ENCODE peak calls at places on chromosomes 6 and 20, in seven cellular contexts. I is HCT116, U is aorta, S is heart right ventricle, P is prostate gland, B is PC-3, M is lower lobe of right lung. A is an unnamed sample.

GRCh38 chr20:4697874-4698221 is 23.9 kb upstream of the PRND start:
- DNase-seq in M (no peak), S (no peak), I (no peak), P (no peak), B (no peak), U (no peak), A (no peak)

GRCh38 chr20:25356294-25356933 is 34.2 kb downstream of the ABHD12 start:
- DNase-seq in P (no peak), M (no peak), I (no peak), S (no peak), B (no peak), U (no peak), A (no peak)

GRCh38 chr6:35497571-35498406 is 910 bp upstream of the TEAD3 start:
- DNase-seq in U (peak; percentile 78), B (no peak), I (no peak), P (no peak), S (peak; percentile 82), M (peak; percentile 77), A (peak; percentile 73)

GRCh38 chr6:70312165-70312564 is 9.3 kb upstream of the COL9A1 start:
- DNase-seq in M (no peak), P (no peak), S (no peak), B (peak; percentile 89), U (no peak), I (peak; percentile 70), A (no peak)

GRCh38 chr6:31765910-31766794 is 3.7 kb downstream of the SAPCD1 start:
- DNase-seq in M (no peak), P (no peak), S (no peak), I (no peak), B (no peak), U (no peak), A (peak; percentile 70)

GRCh38 chr20:20843982-20844381 is 131.5 kb upstream of the RALGAPA2 start:
- DNase-seq in I (no peak), S (no peak), B (peak; percentile 42), U (no peak), M (no peak), P (no peak), A (no peak)

GRCh38 chr20:3823881-3824280 is 3.5 kb downstream of the AP5S1 start:
- DNase-seq in B (no peak), U (no peak), M (no peak), P (no peak), I (no peak), S (no peak), A (peak; percentile 72)

GRCh38 chr20:53215166-53215565 is 243.0 kb downstream of the TSHZ2 start:
- DNase-seq in S (no peak), B (no peak), I (no peak), M (no peak), U (no peak), P (no peak), A (no peak)

GRCh38 chr6:134097114-134097707 is 44.8 kb upstream of the SLC2A12 start:
- DNase-seq in U (no peak), S (peak; percentile 64), M (no peak), I (peak; percentile 67), B (peak; percentile 78), P (peak; percentile 51), A (peak; percentile 28)

GRCh38 chr6:28488916-28489365 is 26.7 kb downstream of the GPX6 start:
- DNase-seq in M (no peak), U (no peak), B (peak; percentile 69), S (no peak), I (peak; percentile 72), P (no peak), A (no peak)

GRCh38 chr6:38973178-38974057 is 75.2 kb upstream of the GLP1R start:
- DNase-seq in P (peak; percentile 51), M (no peak), I (peak; percentile 72), B (peak; percentile 87), U (no peak), S (peak; percentile 14), A (peak; percentile 24)

GRCh38 chr6:125807293-125807692 is 16.5 kb downstream of the NCOA7 start:
- DNase-seq in B (no peak), I (no peak), P (no peak), U (no peak), S (no peak), M (no peak), A (no peak)

GRCh38 chr6:79028641-79029314 is 49.3 kb downstream of the PHIP start:
- DNase-seq in S (no peak), I (no peak), U (no peak), P (no peak), M (no peak), B (no peak), A (no peak)
- H3K36me3 ChIP-seq in S (peaks cover 41% of the 10 kb centered on the region), I (no peaks in the 10 kb centered on the region), U (peaks cover 1% of the 10 kb centered on the region), P (no peaks in the 10 kb centered on the region), M (peaks cover 27% of the 10 kb centered on the region), B (peaks cover 14% of the 10 kb centered on the region), A (peaks cover 8% of the 10 kb centered on the region)

GRCh38 chr6:108589244-108589730 is 28.6 kb downstream of the FOXO3 start:
- DNase-seq in P (peak; percentile 95), U (peak; percentile 71), I (peak; percentile 18), M (peak; percentile 88), B (peak; percentile 47), S (peak; percentile 62), A (peak; percentile 54)
- H3K4me1 ChIP-seq in P (peaks cover 60% of the 10 kb centered on the region), U (peaks cover 38% of the 10 kb centered on the region), I (peaks cover 35% of the 10 kb centered on the region), M (peaks cover 96% of the 10 kb centered on the region), B (peaks cover 28% of the 10 kb centered on the region), S (peaks cover 94% of the 10 kb centered on the region), A (peaks cover 69% of the 10 kb centered on the region)

GRCh38 chr6:20414711-20415110 is 13.0 kb downstream of the E2F3 start:
- DNase-seq in P (no peak), S (no peak), U (no peak), B (no peak), M (no peak), I (no peak), A (no peak)

GRCh38 chr6:20411953-20412352 is 10.3 kb downstream of the E2F3 start:
- DNase-seq in P (no peak), M (no peak), U (no peak), I (no peak), B (no peak), S (no peak), A (no peak)

GRCh38 chr6:20415304-20416062 is 13.8 kb downstream of the E2F3 start:
- DNase-seq in S (no peak), B (no peak), I (no peak), M (no peak), U (no peak), P (no peak), A (no peak)

GRCh38 chr6:20412674-20413073 is 11.0 kb downstream of the E2F3 start:
- DNase-seq in B (no peak), P (no peak), I (no peak), U (no peak), M (no peak), S (no peak), A (no peak)

DNA sequence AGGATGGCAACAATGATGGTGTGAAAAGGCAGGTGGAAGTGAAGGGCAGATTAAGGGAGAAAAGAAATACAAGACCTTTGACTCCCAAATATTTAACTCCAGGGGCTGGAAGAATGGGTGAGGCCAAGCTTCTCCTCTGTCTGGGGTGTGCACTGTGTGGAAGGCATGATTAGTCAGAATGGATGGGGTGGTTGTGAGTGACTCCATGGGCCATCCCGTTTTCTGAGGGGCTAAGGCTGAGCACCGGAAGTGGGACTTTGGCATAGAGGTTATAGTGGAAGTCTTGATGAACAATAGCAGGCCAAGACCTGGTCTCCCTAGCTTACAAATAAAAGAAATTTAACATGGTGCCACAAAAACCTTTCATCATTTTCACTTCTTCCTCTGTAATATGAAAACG is 12.1 kb downstream of the E2F3 start:
- DNase-seq in B (no peak), U (no peak), P (no peak), S (no peak), M (no peak), I (no peak), A (no peak)
- H3K36me3 ChIP-seq in B (peaks cover 7% of the 10 kb centered on the region), U (no peaks in the 10 kb centered on the region), P (no peaks in the 10 kb centered on the region), S (no peaks in the 10 kb centered on the region), M (no peaks in the 10 kb centered on the region), I (no peaks in the 10 kb centered on the region), A (no peaks in the 10 kb centered on the region)

GRCh38 chr20:46688151-46689081 is 828 bp downstream of the TP53RK start:
- DNase-seq in S (no peak), U (no peak), P (peak; percentile 21), I (no peak), B (peak; percentile 34), M (no peak), A (no peak)
- H3K4me1 ChIP-seq in S (peaks cover 46% of the 10 kb centered on the region), U (peaks cover 3% of the 10 kb centered on the region), P (peaks cover 2% of the 10 kb centered on the region), I (peaks cover 13% of the 10 kb centered on the region), B (peaks cover 18% of the 10 kb centered on the region), M (peaks cover 36% of the 10 kb centered on the region), A (peaks cover 3% of the 10 kb centered on the region)

DNA sequence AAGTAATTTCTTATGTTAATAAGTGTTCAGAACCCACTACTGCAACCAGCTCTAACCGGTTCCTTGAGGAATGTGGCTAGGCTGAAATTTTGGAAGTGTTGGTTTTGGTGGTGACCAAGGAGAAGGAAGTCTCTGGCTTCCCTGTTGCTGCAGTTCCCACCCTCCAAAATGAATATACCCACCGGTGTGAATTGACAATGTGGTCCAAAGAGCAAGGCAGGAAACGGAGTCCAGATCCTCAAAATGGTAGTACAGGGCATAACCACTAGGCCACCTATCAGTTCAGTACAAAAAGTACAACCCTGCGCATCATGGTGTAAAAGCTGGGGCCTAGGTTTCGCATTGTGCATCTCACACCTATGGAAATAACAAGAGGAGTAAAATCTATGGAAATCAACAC is 2.8 kb downstream of the ADNP start:
- DNase-seq in U (no peak), B (no peak), I (no peak), M (no peak), P (no peak), S (no peak), A (no peak)
- H3K36me3 ChIP-seq in U (no peaks in the 10 kb centered on the region), B (peaks cover 49% of the 10 kb centered on the region), I (peaks cover 28% of the 10 kb centered on the region), M (peaks cover 16% of the 10 kb centered on the region), P (no peaks in the 10 kb centered on the region), S (peaks cover 3% of the 10 kb centered on the region), A (no peaks in the 10 kb centered on the region)